ENCODE peak calls at places on chromosomes 11 and 22, in seven cellular contexts. Q, R, J, F, W, O and T are unnamed samples.

GRCh38 chr11:130674686-130675085 is 226.2 kb downstream of the ADAMTS15 start:
- DNase-seq in Q (no peak), R (no peak), J (no peak), F (no peak), W (no peak), O (no peak), T (peak; percentile 60)

GRCh38 chr11:134536677-134537076 is 124.6 kb upstream of the B3GAT1 start:
- DNase-seq in Q (no peak), R (no peak), J (no peak), F (no peak), W (no peak), O (no peak), T (no peak)

GRCh38 chr11:4059424-4059823 is 35.2 kb upstream of the RRM1 start:
- DNase-seq in Q (no peak), R (no peak), J (no peak), F (no peak), W (no peak), O (no peak), T (no peak)

GRCh38 chr11:6204708-6205107 is 649 bp upstream of the C11orf42 start:
- DNase-seq in Q (no peak), R (no peak), J (no peak), F (no peak), W (no peak), O (no peak), T (no peak)

GRCh38 chr11:73997120-73997772 is 11.6 kb downstream of the UCP3 start:
- DNase-seq in Q (no peak), R (no peak), J (no peak), F (no peak), W (peak; percentile 3), O (no peak), T (no peak)

GRCh38 chr11:849951-850776 is 7.5 kb downstream of the TSPAN4 start:
- DNase-seq in Q (no peak), R (no peak), J (no peak), F (no peak), W (no peak), O (no peak), T (no peak)

GRCh38 chr22:40618400-40618799 is 18.1 kb downstream of the MRTFA start:
- DNase-seq in Q (no peak), R (no peak), J (no peak), F (no peak), W (no peak), O (no peak), T (no peak)

GRCh38 chr22:26461188-26461810 is 22.3 kb downstream of the HPS4 start:
- DNase-seq in Q (peak; percentile 14), R (peak; percentile 57), J (peak; percentile 49), F (peak; percentile 36), W (peak; percentile 66), O (peak; percentile 18), T (peak; percentile 25)

GRCh38 chr11:117877120-117877784 is 794 bp upstream of the FXYD6 start:
- DNase-seq in Q (no peak), R (no peak), J (no peak), F (no peak), W (no peak), O (no peak), T (no peak)

GRCh38 chr11:695332-695605 is 247 bp upstream of the DEAF1 start:
- DNase-seq in Q (no peak), R (no peak), J (no peak), F (no peak), W (no peak), O (no peak), T (no peak)

GRCh38 chr11:59680287-59681154 is 11.7 kb upstream of the PATL1 start:
- DNase-seq in Q (peak; percentile 28), R (peak; percentile 75), J (peak; percentile 65), F (peak; percentile 75), W (peak; percentile 75), O (peak; percentile 77), T (peak; percentile 79)

GRCh38 chr11:129313588-129314288 is 61.9 kb upstream of the BARX2 start:
- DNase-seq in Q (no peak), R (no peak), J (no peak), F (no peak), W (no peak), O (no peak), T (no peak)

GRCh38 chr11:34823197-34823596 is 93.0 kb downstream of the APIP start:
- DNase-seq in Q (no peak), R (no peak), J (no peak), F (no peak), W (no peak), O (no peak), T (no peak)

GRCh38 chr11:113778111-113778910 is 1.3 kb upstream of the CLDN25 start:
- DNase-seq in Q (no peak), R (peak; percentile 69), J (no peak), F (peak; percentile 10), W (peak; percentile 53), O (no peak), T (peak; percentile 84)